ENCODE peak calls at places on chromosomes 11 and 22, in six cellular contexts. One of them, this sample, is unnamed.

GRCh38 chr11:40293655-40294342 is 1165.7 kb downstream of the LRRC4C start:
- DNase-seq in tibial nerve: peak; percentile 70
- DNase-seq in NAMALWA: peak; percentile 59
- DNase-seq in neuronal stem cell: peak; percentile 87
- DNase-seq in activated T-helper 1 cell treated with Interleukin-2 at 50 U/mL for 16 hours: no peak
- DNase-seq in activated CD4-positive, alpha-beta T cell treated with anti-CD3 and anti-CD28 coated beads for 48 hours: peak; percentile 56
- DNase-seq in this sample: peak; percentile 64

GRCh38 chr11:118180300-118180703 is 3.9 kb upstream of the SCN2B start:
- DNase-seq in tibial nerve: peak; percentile 45
- DNase-seq in NAMALWA: peak; percentile 78
- DNase-seq in neuronal stem cell: peak; percentile 60
- DNase-seq in activated T-helper 1 cell treated with Interleukin-2 at 50 U/mL for 16 hours: no peak
- DNase-seq in activated CD4-positive, alpha-beta T cell treated with anti-CD3 and anti-CD28 coated beads for 48 hours: peak; percentile 35
- DNase-seq in this sample: peak; percentile 16

GRCh38 chr11:65133724-65134123 is 595 bp downstream of the SYVN1 start:
- DNase-seq in tibial nerve: peak; percentile 53
- DNase-seq in NAMALWA: no peak
- DNase-seq in neuronal stem cell: no peak
- DNase-seq in activated T-helper 1 cell treated with Interleukin-2 at 50 U/mL for 16 hours: no peak
- DNase-seq in activated CD4-positive, alpha-beta T cell treated with anti-CD3 and anti-CD28 coated beads for 48 hours: no peak
- DNase-seq in this sample: no peak

GRCh38 chr22:30876925-30877553 is 91.5 kb downstream of the MORC2 start:
- DNase-seq in tibial nerve: peak; percentile 33
- DNase-seq in NAMALWA: no peak
- DNase-seq in neuronal stem cell: no peak
- DNase-seq in activated T-helper 1 cell treated with Interleukin-2 at 50 U/mL for 16 hours: no peak
- DNase-seq in activated CD4-positive, alpha-beta T cell treated with anti-CD3 and anti-CD28 coated beads for 48 hours: no peak
- DNase-seq in this sample: no peak

GRCh38 chr11:121452609-121453150 is at the start of gene SORL1-AS1:
- DNase-seq in tibial nerve: no peak
- DNase-seq in NAMALWA: peak; percentile 62
- DNase-seq in neuronal stem cell: no peak
- DNase-seq in activated T-helper 1 cell treated with Interleukin-2 at 50 U/mL for 16 hours: peak; percentile 36
- DNase-seq in activated CD4-positive, alpha-beta T cell treated with anti-CD3 and anti-CD28 coated beads for 48 hours: peak; percentile 64
- DNase-seq in this sample: no peak

GRCh38 chr11:12212821-12213185 is 102.4 kb downstream of the MICAL2 start:
- DNase-seq in tibial nerve: no peak
- DNase-seq in NAMALWA: no peak
- DNase-seq in neuronal stem cell: no peak
- DNase-seq in activated T-helper 1 cell treated with Interleukin-2 at 50 U/mL for 16 hours: no peak
- DNase-seq in activated CD4-positive, alpha-beta T cell treated with anti-CD3 and anti-CD28 coated beads for 48 hours: no peak
- DNase-seq in this sample: no peak

GRCh38 chr22:49991167-49991566 is 21.4 kb downstream of the IL17REL start:
- DNase-seq in tibial nerve: no peak
- DNase-seq in NAMALWA: no peak
- DNase-seq in neuronal stem cell: no peak
- DNase-seq in activated T-helper 1 cell treated with Interleukin-2 at 50 U/mL for 16 hours: no peak
- DNase-seq in activated CD4-positive, alpha-beta T cell treated with anti-CD3 and anti-CD28 coated beads for 48 hours: no peak
- DNase-seq in this sample: no peak

GRCh38 chr11:133503776-133504175 is 28.5 kb downstream of the OPCML start:
- DNase-seq in tibial nerve: no peak
- DNase-seq in NAMALWA: no peak
- DNase-seq in neuronal stem cell: no peak
- DNase-seq in activated T-helper 1 cell treated with Interleukin-2 at 50 U/mL for 16 hours: no peak
- DNase-seq in activated CD4-positive, alpha-beta T cell treated with anti-CD3 and anti-CD28 coated beads for 48 hours: no peak
- DNase-seq in this sample: no peak

GRCh38 chr22:37202001-37202555 is 10.2 kb downstream of the SSTR3 start:
- DNase-seq in tibial nerve: no peak
- DNase-seq in NAMALWA: no peak
- DNase-seq in neuronal stem cell: no peak
- DNase-seq in activated T-helper 1 cell treated with Interleukin-2 at 50 U/mL for 16 hours: no peak
- DNase-seq in activated CD4-positive, alpha-beta T cell treated with anti-CD3 and anti-CD28 coated beads for 48 hours: no peak
- DNase-seq in this sample: no peak